ENCODE peak calls at places on chromosomes 7 and 10, in seven cellular contexts. W, Y, A, T, C, R and D are unnamed samples.

GRCh38 chr10:124041684-124042445 is 51.5 kb downstream of the CHST15 start:
- DNase-seq in W (no peak), Y (no peak), A (no peak), T (no peak), C (no peak), R (no peak), D (no peak)

GRCh38 chr10:50968386-50969091 is 83.1 kb upstream of the A1CF start:
- DNase-seq in W (no peak), Y (no peak), A (no peak), T (no peak), C (no peak), R (no peak), D (no peak)

GRCh38 chr7:28382146-28382545 is 30.2 kb upstream of the CREB5 start:
- DNase-seq in W (no peak), Y (no peak), A (no peak), T (no peak), C (no peak), R (no peak), D (no peak)

GRCh38 chr7:76357379-76358052 is 1.3 kb downstream of the YWHAG start:
- DNase-seq in W (no peak), Y (no peak), A (no peak), T (peak; percentile 46), C (no peak), R (no peak), D (no peak)

GRCh38 chr10:3339121-3339520 is 166.5 kb upstream of the PITRM1 start:
- DNase-seq in W (no peak), Y (no peak), A (no peak), T (no peak), C (no peak), R (no peak), D (no peak)

GRCh38 chr7:37176079-37176478 is 272.6 kb downstream of the ELMO1 start:
- DNase-seq in W (no peak), Y (no peak), A (no peak), T (no peak), C (no peak), R (no peak), D (no peak)

GRCh38 chr7:159139202-159139601 is 5.5 kb downstream of the VIPR2 start:
- DNase-seq in W (no peak), Y (no peak), A (no peak), T (no peak), C (no peak), R (no peak), D (no peak)

GRCh38 chr10:110212119-110213006 is 5.0 kb downstream of the MXI1 start:
- DNase-seq in W (no peak), Y (no peak), A (no peak), T (peak; percentile 73), C (no peak), R (no peak), D (no peak)

GRCh38 chr10:5089869-5090268 is 4.3 kb upstream of the AKR1C3 start:
- DNase-seq in W (no peak), Y (no peak), A (no peak), T (peak; percentile 35), C (no peak), R (peak; percentile 43), D (no peak)

GRCh38 chr7:17680026-17680425 is 260.3 kb downstream of the SNX13 start:
- DNase-seq in W (no peak), Y (no peak), A (no peak), T (no peak), C (no peak), R (no peak), D (no peak)

GRCh38 chr7:38107486-38107893 is 70.6 kb upstream of the STARD3NL start:
- DNase-seq in W (peak; percentile 7), Y (no peak), A (peak; percentile 57), T (peak; percentile 80), C (peak; percentile 44), R (peak; percentile 55), D (peak; percentile 14)

GRCh38 chr10:680146-680545 is 9.3 kb downstream of the DIP2C start:
- DNase-seq in W (no peak), Y (no peak), A (no peak), T (no peak), C (no peak), R (no peak), D (no peak)

GRCh38 chr7:5634107-5634950 is 147.1 kb downstream of the RNF216 start:
- DNase-seq in W (no peak), Y (no peak), A (peak; percentile 93), T (no peak), C (no peak), R (no peak), D (no peak)

GRCh38 chr10:59830601-59831259 is 75.6 kb downstream of the CCDC6 start:
- DNase-seq in W (peak; percentile 29), Y (no peak), A (peak; percentile 59), T (peak; percentile 70), C (no peak), R (peak; percentile 38), D (no peak)

GRCh38 chr7:2141011-2141410 is 91.7 kb downstream of the MAD1L1 start:
- DNase-seq in W (no peak), Y (no peak), A (no peak), T (no peak), C (no peak), R (no peak), D (no peak)

GRCh38 chr7:2139004-2139652 is 93.6 kb downstream of the MAD1L1 start:
- DNase-seq in W (no peak), Y (no peak), A (no peak), T (no peak), C (no peak), R (no peak), D (no peak)

GRCh38 chr7:2141656-2142055 is 91.1 kb downstream of the MAD1L1 start:
- DNase-seq in W (no peak), Y (no peak), A (no peak), T (no peak), C (no peak), R (no peak), D (no peak)

GRCh38 chr7:2140216-2140870 is 92.4 kb downstream of the MAD1L1 start:
- DNase-seq in W (no peak), Y (no peak), A (no peak), T (no peak), C (no peak), R (no peak), D (no peak)

GRCh38 chr7:2138146-2138765 is 94.5 kb downstream of the MAD1L1 start:
- DNase-seq in W (no peak), Y (peak; percentile 72), A (peak; percentile 85), T (no peak), C (peak; percentile 25), R (no peak), D (peak; percentile 95)
- TF ChIP-seq TAF1 in W (no peak), Y (peak; percentile 57), A (no peak), T (no peak), C (peak; percentile 90), R (no peak), D (peak; percentile 94)

GRCh38 chr10:86511027-86511865 is 10.3 kb downstream of the WAPL start:
- DNase-seq in W (no peak), Y (no peak), A (no peak), T (no peak), C (no peak), R (no peak), D (no peak)
- TF ChIP-seq TAF1 in W (no peak), Y (no peak), A (no peak), T (no peak), C (no peak), R (no peak), D (no peak)

GRCh38 chr7:93147358-93147757 is 827 bp downstream of the SAMD9L start:
- DNase-seq in W (no peak), Y (peak; percentile 7), A (no peak), T (peak; percentile 26), C (peak; percentile 51), R (no peak), D (peak; percentile 17)
- TF ChIP-seq TAF1 in W (no peak), Y (no peak), A (peak; percentile 18), T (no peak), C (no peak), R (no peak), D (no peak)

DNA sequence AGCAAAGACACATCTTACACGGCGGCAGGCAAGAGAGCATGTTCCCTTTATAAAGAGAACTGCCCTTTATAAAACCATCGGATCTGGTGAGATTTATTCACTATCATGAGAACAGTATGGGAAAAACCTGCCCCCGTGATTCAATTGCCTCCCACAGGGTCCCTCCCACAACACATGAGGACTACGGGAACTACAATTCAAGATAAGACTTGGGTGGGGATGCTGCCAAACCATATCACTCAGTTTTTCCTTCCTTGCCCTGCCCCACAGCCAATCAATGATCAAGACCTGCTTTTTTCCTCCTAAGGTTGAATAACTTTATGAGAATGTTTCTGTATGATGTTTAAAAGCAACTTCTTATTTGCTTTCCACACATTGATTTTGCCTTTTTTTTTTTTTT is 3.1 kb upstream of the PTPRE start:
- DNase-seq in W (no peak), Y (no peak), A (no peak), T (no peak), C (no peak), R (no peak), D (no peak)
- TF ChIP-seq TAF1 in W (no peak), Y (no peak), A (no peak), T (no peak), C (no peak), R (no peak), D (no peak)

GRCh38 chr10:100744980-100745881 is at the start of gene PAX2:
- DNase-seq in W (peak; percentile 80), Y (no peak), A (peak; percentile 69), T (peak; percentile 12), C (no peak), R (no peak), D (no peak)

GRCh38 chr10:100742067-100742771 is 3.2 kb upstream of the PAX2 start:
- DNase-seq in W (no peak), Y (no peak), A (peak; percentile 65), T (no peak), C (no peak), R (no peak), D (no peak)

GRCh38 chr10:100742936-100743335 is 2.4 kb upstream of the PAX2 start:
- DNase-seq in W (no peak), Y (no peak), A (no peak), T (no peak), C (no peak), R (no peak), D (no peak)

GRCh38 chr10:100744136-100744979 is 1.0 kb upstream of the PAX2 start:
- DNase-seq in W (no peak), Y (no peak), A (peak; percentile 76), T (no peak), C (no peak), R (no peak), D (no peak)

GRCh38 chr10:100743626-100744135 is 1.7 kb upstream of the PAX2 start:
- DNase-seq in W (no peak), Y (peak; percentile 73), A (peak; percentile 85), T (peak; percentile 70), C (no peak), R (peak; percentile 47), D (no peak)
- TF ChIP-seq TAF1 in W (no peak), Y (no peak), A (no peak), T (no peak), C (no peak), R (no peak), D (no peak)